ENCODE peak calls at places on chromosomes 6 and 20, in seven cellular contexts. Y, C, P, O, U, V and H are unnamed samples. For H3K4me1, the result is how much of the 10 kb centered on the place peaks cover.

GRCh38 chr6:19836799-19837510 is at the start of gene ID4:
- DNase-seq in C (peak), P (peak), Y (no peak), V (peak), U (peak), O (peak), H (no peak)

GRCh38 chr6:32627249-32627648 is 10.0 kb upstream of the HLA-DQA1 start:
- DNase-seq in O (no peak), Y (no peak), U (no peak), P (no peak), V (no peak), C (no peak), H (no peak)

GRCh38 chr6:40160826-40161225 is 226.6 kb upstream of the MOCS1 start:
- DNase-seq in Y (no peak), U (no peak), P (no peak), V (no peak), O (no peak), C (no peak), H (no peak)

GRCh38 chr6:111563581-111563980 is 42.1 kb downstream of the TRAF3IP2 start:
- DNase-seq in Y (no peak), U (no peak), V (no peak), P (no peak), O (no peak), C (no peak), H (no peak)

GRCh38 chr6:40352527-40353170 is 234.5 kb downstream of the LRFN2 start:
- DNase-seq in C (no peak), U (no peak), P (no peak), O (no peak), V (no peak), Y (no peak), H (no peak)

GRCh38 chr6:44456070-44456965 is 68.8 kb downstream of the CDC5L start:
- DNase-seq in U (peak), V (peak), O (no peak), Y (peak), C (peak), P (no peak), H (peak)

GRCh38 chr6:3318821-3319540 is 60.2 kb downstream of the PSMG4 start:
- DNase-seq in Y (no peak), V (no peak), O (no peak), C (no peak), P (no peak), U (no peak), H (peak)

GRCh38 chr6:32799740-32800139 is 17.1 kb downstream of the HLA-DOB start:
- DNase-seq in C (no peak), P (no peak), V (no peak), O (no peak), U (no peak), Y (no peak), H (no peak)

GRCh38 chr20:37755665-37756064 is 61.8 kb downstream of the CTNNBL1 start:
- DNase-seq in O (no peak), U (no peak), V (no peak), Y (no peak), P (no peak), C (no peak), H (no peak)

GRCh38 chr6:54595844-54596243 is 250.7 kb upstream of the FAM83B start:
- DNase-seq in O (no peak), V (no peak), Y (no peak), P (no peak), C (peak), U (no peak), H (no peak)

GRCh38 chr6:16743661-16744210 is 17.5 kb downstream of the ATXN1 start:
- DNase-seq in V (no peak), C (no peak), O (no peak), P (no peak), Y (no peak), U (no peak), H (no peak)
- H3K4me1 ChIP-seq in V (under half), C (under half), O (under half), P (under half), Y (half or more), U (under half), H (half or more)

GRCh38 chr6:167350731-167351655 is 26.1 kb downstream of the TTLL2 start:
- DNase-seq in O (peak), Y (no peak), C (no peak), U (peak), P (no peak), V (peak), H (peak)
- TF ChIP-seq POLR2A in O (no peak), Y (no peak), C (no peak), U (no peak), P (no peak), V (no peak), H (no peak)

GRCh38 chr6:158815915-158816314 is 3.3 kb downstream of the EZR start:
- DNase-seq in U (peak), V (no peak), P (no peak), O (no peak), C (no peak), Y (no peak), H (no peak)

GRCh38 chr6:158810149-158811095 is 8.7 kb downstream of the EZR start:
- DNase-seq in U (peak), P (no peak), V (no peak), O (no peak), C (no peak), Y (no peak), H (no peak)

GRCh38 chr6:158813032-158813431 is 6.1 kb downstream of the EZR start:
- DNase-seq in P (no peak), V (no peak), U (peak), C (no peak), O (no peak), Y (no peak), H (no peak)

GRCh38 chr6:158815379-158815724 is 3.8 kb downstream of the EZR start:
- DNase-seq in U (peak), P (no peak), C (no peak), V (no peak), O (no peak), Y (peak), H (no peak)

GRCh38 chr6:158812611-158813010 is 6.6 kb downstream of the EZR start:
- DNase-seq in C (no peak), U (peak), V (no peak), P (no peak), O (no peak), Y (no peak), H (no peak)
- H3K4me1 ChIP-seq in C (under half), U (under half), V (under half), P (half or more), O (half or more), Y (half or more), H (half or more)

GRCh38 chr6:56024931-56025330 is 149.5 kb upstream of the BMP5 start:
- DNase-seq in O (no peak), P (no peak), Y (no peak), V (no peak), C (no peak), U (no peak), H (no peak)

GRCh38 chr6:56023829-56024228 is 148.4 kb upstream of the BMP5 start:
- DNase-seq in Y (no peak), U (no peak), V (no peak), O (no peak), P (no peak), C (no peak), H (no peak)

GRCh38 chr6:56026461-56027180 is 151.2 kb upstream of the BMP5 start:
- DNase-seq in V (no peak), C (no peak), O (no peak), U (no peak), Y (no peak), P (no peak), H (no peak)

GRCh38 chr6:56022678-56023077 is 147.3 kb upstream of the BMP5 start:
- DNase-seq in V (no peak), Y (no peak), C (no peak), O (no peak), U (no peak), P (no peak), H (no peak)

GRCh38 chr6:56025785-56026184 is 150.4 kb upstream of the BMP5 start:
- DNase-seq in C (peak), V (no peak), P (no peak), Y (no peak), O (no peak), U (no peak), H (no peak)
- TF ChIP-seq POLR2A in C (no peak), V (no peak), P (no peak), Y (no peak), O (no peak), U (no peak), H (no peak)

GRCh38 chr20:44414346-44414714 is 58.8 kb downstream of the HNF4A start:
- DNase-seq in C (no peak), Y (no peak), O (no peak), U (no peak), V (no peak), P (no peak), H (no peak)
- H3K4me1 ChIP-seq in C (under half), Y (half or more), O (under half), U (under half), V (under half), P (under half), H (under half)

DNA sequence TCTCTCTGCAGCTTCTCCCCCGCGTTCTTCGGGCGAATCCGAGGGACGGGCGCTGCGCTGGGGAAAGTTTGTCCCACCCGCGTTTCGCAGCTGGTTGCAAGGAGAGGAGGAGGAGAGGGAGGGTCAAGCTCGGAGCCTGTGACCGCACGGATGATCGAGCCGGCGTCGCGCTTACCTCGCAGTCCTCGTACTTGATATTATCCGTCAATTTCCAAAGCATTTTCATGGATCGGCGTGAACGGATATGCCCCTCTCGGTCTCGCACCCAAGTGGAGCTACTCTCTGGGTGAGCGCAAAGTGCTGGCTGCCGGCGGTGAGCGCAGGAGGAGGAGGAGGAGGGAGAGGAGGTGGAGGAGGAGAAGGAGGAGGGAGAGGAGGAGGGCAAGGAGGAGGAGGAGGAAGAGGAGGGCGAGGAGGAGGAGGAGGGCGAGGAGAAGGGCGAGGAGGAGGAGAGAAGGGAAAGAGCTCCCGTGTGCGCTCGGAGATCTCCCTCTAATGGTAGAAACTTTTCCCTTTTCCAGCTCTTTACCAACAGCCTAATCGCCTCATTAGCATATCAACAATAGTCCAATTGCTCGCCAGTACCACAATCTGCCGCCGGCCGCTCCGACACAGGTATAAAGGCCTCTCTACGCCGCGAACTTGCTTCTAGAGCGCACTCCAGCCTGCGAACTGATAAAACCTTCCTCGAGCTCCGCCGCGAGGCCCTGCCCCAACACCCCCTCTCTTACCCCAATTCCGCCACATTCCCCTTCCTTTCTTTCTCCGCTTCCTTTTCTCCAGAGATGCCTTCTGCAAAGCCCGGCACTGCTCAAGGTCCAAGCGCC is at the start of gene TFAP2A:
- DNase-seq in V (no peak), Y (no peak), P (no peak), O (no peak), C (peak), U (no peak), H (no peak)
- TF ChIP-seq POLR2A in V (no peak), Y (no peak), P (no peak), O (no peak), C (no peak), U (no peak), H (no peak)

GRCh38 chr20:44642203-44643153 is 9.0 kb downstream of the ADA start:
- DNase-seq in V (peak), P (no peak), O (peak), C (peak), Y (peak), U (peak), H (peak)
- H3K4me1 ChIP-seq in V (under half), P (under half), O (under half), C (under half), Y (under half), U (under half), H (half or more)